ENCODE peak calls at places on chromosomes 3 and 15, in eight cellular contexts. B, I, L, Z, U, W, O and X are unnamed samples.

GRCh38 chr15:72006382-72006781 is 111.6 kb downstream of the MYO9A start:
- DNase-seq in B (no peak), I (no peak), L (no peak), Z (no peak), U (no peak), W (no peak), O (no peak), X (no peak)

GRCh38 chr3:81492048-81492447 is 269.4 kb downstream of the GBE1 start:
- DNase-seq in B (no peak), I (peak), L (no peak), Z (no peak), U (no peak), W (peak), O (no peak), X (no peak)

GRCh38 chr15:66472176-66472999 is 25.2 kb downstream of the SNAPC5 start:
- DNase-seq in B (no peak), I (peak), L (peak), Z (no peak), U (peak), W (no peak), O (no peak), X (peak)

GRCh38 chr15:77869021-77869895 is 208.3 kb downstream of the TBC1D2B start:
- DNase-seq in B (no peak), I (peak), L (no peak), Z (no peak), U (peak), W (no peak), O (no peak), X (no peak)

GRCh38 chr15:32919749-32920414 is 202.1 kb downstream of the GREM1 start:
- DNase-seq in B (no peak), I (peak), L (no peak), Z (no peak), U (no peak), W (peak), O (no peak), X (no peak)

GRCh38 chr3:113485161-113485609 is 29.8 kb downstream of the SPICE1 start:
- DNase-seq in B (peak), I (no peak), L (peak), Z (no peak), U (no peak), W (no peak), O (no peak), X (peak)

GRCh38 chr3:42654331-42655201 is 1.1 kb downstream of the ZBTB47 start:
- DNase-seq in B (peak), I (peak), L (no peak), Z (peak), U (peak), W (peak), O (no peak), X (peak)

GRCh38 chr3:30502742-30503073 is 103.7 kb upstream of the TGFBR2 start:
- DNase-seq in B (no peak), I (peak), L (no peak), Z (no peak), U (no peak), W (peak), O (no peak), X (no peak)

GRCh38 chr3:59286791-59287531 is 237.1 kb upstream of the CFAP20DC start:
- DNase-seq in B (no peak), I (peak), L (no peak), Z (no peak), U (no peak), W (no peak), O (no peak), X (no peak)

GRCh38 chr3:16515885-16516420 is 2.5 kb upstream of the RFTN1 start:
- DNase-seq in B (no peak), I (no peak), L (no peak), Z (no peak), U (no peak), W (no peak), O (no peak), X (no peak)

DNA sequence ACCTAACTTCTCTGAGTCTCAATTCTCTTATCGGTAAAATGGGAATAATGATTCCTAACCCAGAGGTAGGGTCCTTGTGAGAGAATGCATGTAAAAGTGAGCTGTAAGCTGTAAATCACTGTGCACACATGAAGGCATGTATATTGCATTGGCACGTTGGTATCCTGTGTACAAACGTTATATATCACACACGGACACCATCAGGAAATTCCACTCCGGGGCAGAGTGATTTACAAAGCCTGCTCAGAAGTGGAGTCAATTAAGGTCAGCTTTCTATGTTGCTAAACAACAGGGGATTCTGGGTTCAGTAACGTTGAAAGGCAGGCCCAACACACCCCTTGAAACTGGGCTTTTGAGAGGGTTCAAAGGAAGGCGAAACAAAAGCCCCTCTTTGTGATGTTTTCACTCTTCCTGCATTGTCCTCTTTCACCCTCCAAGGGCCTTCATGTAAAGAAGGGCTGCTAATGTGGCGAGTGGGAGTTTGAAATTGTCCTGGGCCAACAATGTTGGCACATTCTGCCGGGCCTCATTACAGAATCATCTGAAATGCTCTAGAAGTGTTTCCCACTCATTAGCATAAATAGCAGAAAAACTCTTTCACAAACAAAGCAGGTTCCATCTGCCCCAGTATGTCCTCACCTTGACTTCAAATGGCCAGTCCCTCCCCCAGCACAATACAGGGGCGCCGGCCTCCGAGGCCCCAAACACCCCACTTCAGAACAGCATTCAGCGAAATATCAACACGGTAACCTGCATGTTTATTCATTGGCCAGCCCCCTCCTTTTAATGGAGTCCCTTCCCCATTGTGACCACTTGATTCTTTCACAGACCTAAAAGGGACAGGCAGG is 76.3 kb downstream of the HES1 start:
- DNase-seq in B (peak), I (no peak), L (no peak), Z (peak), U (no peak), W (no peak), O (no peak), X (no peak)
- H3K4me3 ChIP-seq in B (peak), I (no peak), L (no peak), Z (peak), U (no peak), W (no peak), O (no peak), X (no peak)

DNA sequence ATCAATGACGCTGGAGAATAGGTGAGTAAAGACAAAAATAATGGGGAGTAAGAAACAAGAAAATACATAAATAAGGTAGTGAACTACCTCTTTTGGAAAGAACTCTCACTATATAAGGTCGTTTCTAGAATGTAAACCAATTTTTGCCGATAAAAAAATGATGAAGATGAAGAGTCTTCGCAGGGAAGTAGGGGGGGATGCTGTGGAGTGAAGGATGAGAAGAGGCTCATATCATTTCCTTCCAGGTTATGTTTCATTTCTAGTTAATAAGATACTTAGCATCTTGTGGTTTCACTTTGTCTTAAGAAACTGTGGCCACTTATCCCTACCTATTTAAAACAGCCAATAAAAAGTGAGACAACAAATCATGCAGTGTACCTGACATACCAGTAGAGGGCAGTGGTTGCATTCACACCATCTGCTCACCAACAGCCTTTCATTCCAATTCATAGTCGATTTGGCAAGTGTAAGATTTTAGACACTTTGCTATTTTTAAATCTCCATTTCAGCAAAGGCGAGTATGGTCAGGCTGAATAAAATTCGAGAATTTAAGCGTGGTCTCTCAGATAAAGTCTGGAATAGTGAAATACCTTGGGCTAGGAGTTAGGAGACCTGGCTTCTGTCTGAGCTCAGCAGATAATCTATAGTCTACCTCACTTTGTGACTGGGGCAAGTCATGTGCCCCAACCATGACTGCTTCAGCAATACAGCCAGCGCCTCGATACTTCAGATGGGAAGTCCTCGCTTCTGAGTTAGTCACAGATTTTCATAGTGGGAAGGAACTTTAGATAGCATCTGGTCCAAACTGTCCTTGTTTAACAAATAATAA is 28.9 kb upstream of the ICE2 start:
- DNase-seq in B (peak), I (peak), L (peak), Z (peak), U (no peak), W (peak), O (no peak), X (peak)
- H3K4me3 ChIP-seq in B (no peak), I (no peak), L (no peak), Z (no peak), U (no peak), W (no peak), O (no peak), X (no peak)

GRCh38 chr3:157460253-157460652 is 23.6 kb downstream of the PTX3 start:
- DNase-seq in B (no peak), I (peak), L (no peak), Z (no peak), U (no peak), W (peak), O (no peak), X (no peak)
- H3K4me3 ChIP-seq in B (no peak), I (no peak), L (no peak), Z (no peak), U (no peak), W (no peak), O (no peak), X (no peak)

GRCh38 chr3:186108106-186108940 is 566 bp downstream of the ETV5 start:
- DNase-seq in B (peak), I (peak), L (peak), Z (peak), U (peak), W (peak), O (no peak), X (peak)

GRCh38 chr3:186110975-186111974 is 2.4 kb upstream of the ETV5 start:
- DNase-seq in B (no peak), I (no peak), L (no peak), Z (no peak), U (no peak), W (no peak), O (no peak), X (no peak)

GRCh38 chr3:186108941-186109865 is at the start of gene ETV5:
- DNase-seq in B (peak), I (peak), L (peak), Z (peak), U (peak), W (peak), O (peak), X (peak)

GRCh38 chr3:186107148-186108105 is 1.5 kb downstream of the ETV5 start:
- DNase-seq in B (peak), I (peak), L (peak), Z (peak), U (peak), W (peak), O (peak), X (peak)

GRCh38 chr3:186109897-186110803 is 1.3 kb upstream of the ETV5 start:
- DNase-seq in B (peak), I (peak), L (peak), Z (peak), U (no peak), W (peak), O (no peak), X (no peak)
- H3K4me3 ChIP-seq in B (peak), I (peak), L (peak), Z (peak), U (peak), W (peak), O (peak), X (peak)

DNA sequence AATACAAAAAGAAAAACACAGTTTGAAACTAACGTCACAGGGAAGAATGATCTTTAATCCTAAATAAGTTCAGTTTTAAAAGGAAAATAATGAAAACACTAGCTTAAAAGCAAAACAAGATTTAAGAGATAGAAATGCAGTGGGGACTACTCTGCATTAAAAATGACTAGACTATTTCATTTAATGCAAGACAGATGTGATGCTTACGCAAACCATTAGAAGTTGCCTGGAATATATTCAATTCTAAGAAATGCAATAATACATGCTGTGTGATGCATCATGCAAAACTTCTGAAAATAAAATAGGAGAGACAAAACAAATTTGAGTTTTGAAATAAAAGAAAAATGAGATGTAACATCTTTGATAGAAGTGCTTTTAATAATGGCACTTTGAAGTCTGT is 97.6 kb upstream of the STRIT1 start:
- DNase-seq in B (no peak), I (peak), L (no peak), Z (no peak), U (no peak), W (peak), O (no peak), X (no peak)
- H3K4me3 ChIP-seq in B (no peak), I (no peak), L (no peak), Z (no peak), U (no peak), W (no peak), O (no peak), X (no peak)

GRCh38 chr3:138012526-138012925 is 2.6 kb downstream of the CLDN18 start:
- DNase-seq in B (no peak), I (no peak), L (no peak), Z (no peak), U (no peak), W (no peak), O (no peak), X (no peak)
- H3K4me3 ChIP-seq in B (no peak), I (no peak), L (no peak), Z (no peak), U (no peak), W (no peak), O (no peak), X (no peak)

GRCh38 chr3:98734737-98735136 is 28.4 kb upstream of the ST3GAL6 start:
- DNase-seq in B (no peak), I (no peak), L (no peak), Z (no peak), U (no peak), W (no peak), O (no peak), X (no peak)

GRCh38 chr3:98733055-98733777 is 29.9 kb upstream of the ST3GAL6 start:
- DNase-seq in B (no peak), I (no peak), L (peak), Z (peak), U (peak), W (peak), O (no peak), X (no peak)

GRCh38 chr3:98735296-98735695 is 27.8 kb upstream of the ST3GAL6 start:
- DNase-seq in B (no peak), I (no peak), L (no peak), Z (no peak), U (no peak), W (no peak), O (no peak), X (no peak)

GRCh38 chr3:98733778-98734281 is 29.3 kb upstream of the ST3GAL6 start:
- DNase-seq in B (peak), I (no peak), L (peak), Z (peak), U (peak), W (no peak), O (no peak), X (no peak)

DNA sequence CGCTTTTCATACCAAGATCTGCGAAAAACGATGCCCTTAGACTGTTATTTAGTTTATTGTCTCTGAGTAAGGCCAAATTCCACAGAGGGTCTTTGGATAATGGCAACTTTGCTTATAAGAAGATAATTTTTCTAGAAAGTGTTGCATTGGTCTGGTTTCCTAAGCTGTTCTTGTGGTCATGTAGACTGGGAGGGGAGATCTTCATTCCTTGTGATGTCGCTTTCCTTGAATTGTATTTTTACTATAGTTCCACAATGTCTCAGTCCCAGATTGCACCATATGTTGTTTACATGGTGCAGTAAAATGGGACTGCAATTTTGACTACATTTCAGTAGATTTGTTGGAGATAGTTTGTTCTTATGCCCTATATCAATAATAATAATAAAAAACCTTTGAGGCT is 28.8 kb upstream of the ST3GAL6 start:
- DNase-seq in B (no peak), I (no peak), L (no peak), Z (no peak), U (no peak), W (no peak), O (no peak), X (no peak)
- H3K4me3 ChIP-seq in B (peak), I (no peak), L (no peak), Z (peak), U (peak), W (no peak), O (peak), X (no peak)

DNA sequence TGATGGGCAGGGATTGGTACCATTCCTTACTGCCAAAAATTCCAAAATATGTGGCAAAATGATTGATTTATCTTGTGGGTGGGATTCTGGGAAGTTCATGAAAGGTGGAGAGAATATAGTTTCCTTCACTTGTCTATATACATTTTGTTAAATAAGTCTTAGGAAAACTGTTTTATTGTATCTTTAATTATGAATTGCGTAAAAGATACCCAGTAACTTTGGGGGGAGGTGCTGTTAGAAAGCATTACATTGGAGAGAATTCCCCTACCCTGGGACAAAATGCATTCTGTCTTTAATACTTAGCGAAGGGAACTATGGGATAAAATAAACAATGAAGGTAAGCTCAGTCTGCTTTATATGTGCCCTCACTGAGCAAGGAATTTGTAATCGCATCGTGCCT is 4.6 kb downstream of the SETD5 start:
- DNase-seq in B (no peak), I (no peak), L (no peak), Z (peak), U (no peak), W (no peak), O (no peak), X (no peak)
- H3K4me3 ChIP-seq in B (peak), I (peak), L (no peak), Z (peak), U (no peak), W (peak), O (no peak), X (no peak)